ENCODE peak calls at places on chromosomes 16 and 17, in eight cellular contexts. Z is heart right ventricle, X is left lung, O is Caco-2, I is GM23248, U is cardiac muscle cell, F is right lobe of liver, G is OCI-LY7. L is an unnamed sample.

GRCh38 chr16:29991571-29991904 is 3.9 kb downstream of the HIRIP3 start:
- DNase-seq in Z (no peak), I (no peak), X (no peak), O (no peak), F (no peak), G (no peak), U (no peak), L (no peak)

GRCh38 chr16:81040837-81041236 is 5.2 kb downstream of the ATMIN start:
- DNase-seq in O (no peak), I (no peak), U (no peak), F (no peak), X (no peak), Z (no peak), G (no peak), L (no peak)

GRCh38 chr17:80453126-80453979 is 23.1 kb downstream of the NPTX1 start:
- DNase-seq in O (no peak), X (peak; percentile 49), F (no peak), U (no peak), Z (no peak), G (no peak), I (peak; percentile 59), L (no peak)

GRCh38 chr17:63954402-63955063 is 18.2 kb downstream of the SCN4A start:
- DNase-seq in G (peak; percentile 91), Z (no peak), U (no peak), I (no peak), O (no peak), F (no peak), X (no peak), L (peak; percentile 71)

GRCh38 chr17:17890773-17891759 is 54.3 kb upstream of the SREBF1 start:
- DNase-seq in G (peak; percentile 43), Z (peak; percentile 42), U (peak; percentile 80), X (no peak), O (peak; percentile 81), I (peak; percentile 77), F (peak; percentile 66), L (peak; percentile 62)

GRCh38 chr16:57381791-57382534 is 9.7 kb downstream of the CX3CL1 start:
- DNase-seq in O (no peak), I (no peak), X (no peak), G (no peak), F (no peak), Z (no peak), U (no peak), L (no peak)

GRCh38 chr16:85485379-85485778 is 127.7 kb upstream of the GSE1 start:
- DNase-seq in G (no peak), Z (no peak), X (no peak), U (no peak), F (no peak), I (no peak), O (no peak), L (no peak)

GRCh38 chr16:2197765-2198164 is 1.4 kb upstream of the CASKIN1 start:
- DNase-seq in O (no peak), G (no peak), F (no peak), Z (no peak), X (no peak), I (no peak), U (no peak), L (no peak)

GRCh38 chr17:34665803-34666763 is 86.7 kb downstream of the TMEM132E start:
- DNase-seq in Z (no peak), F (no peak), G (no peak), O (no peak), I (no peak), U (no peak), X (no peak), L (no peak)

GRCh38 chr16:83441523-83441922 is 366.3 kb upstream of the HSBP1 start:
- DNase-seq in G (no peak), I (peak; percentile 20), F (no peak), Z (no peak), O (no peak), U (no peak), X (no peak), L (no peak)

GRCh38 chr17:50055055-50055425 is 870 bp upstream of the ITGA3 start:
- DNase-seq in U (no peak), F (no peak), I (peak; percentile 53), X (no peak), Z (no peak), O (peak; percentile 62), G (no peak), L (peak; percentile 16)

GRCh38 chr17:82334622-82335394 is 1.2 kb upstream of the SECTM1 start:
- DNase-seq in O (no peak), X (peak; percentile 82), F (peak; percentile 73), U (peak; percentile 27), I (peak; percentile 43), Z (no peak), G (peak; percentile 49), L (no peak)

GRCh38 chr16:19366384-19366783 is 51.3 kb upstream of the TMC5 start:
- DNase-seq in F (no peak), G (no peak), X (no peak), O (peak; percentile 20), Z (no peak), U (no peak), I (no peak), L (no peak)

GRCh38 chr16:53159781-53160436 is 105.1 kb downstream of the CHD9 start:
- DNase-seq in F (no peak), I (peak; percentile 69), G (peak; percentile 75), X (no peak), O (peak; percentile 65), Z (peak; percentile 32), U (peak; percentile 73), L (no peak)

GRCh38 chr16:22683730-22684280 is 130.2 kb upstream of the HS3ST2 start:
- DNase-seq in X (no peak), Z (no peak), I (no peak), F (no peak), O (no peak), U (no peak), G (no peak), L (no peak)

GRCh38 chr17:83080641-83081560 is 1.5 kb downstream of the METRNL start:
- DNase-seq in O (peak; percentile 58), Z (no peak), X (peak; percentile 90), I (peak; percentile 75), G (peak; percentile 62), U (peak; percentile 49), F (peak; percentile 55), L (no peak)

GRCh38 chr17:17787568-17787967 is 49.2 kb downstream of the SREBF1 start:
- DNase-seq in F (no peak), G (no peak), U (no peak), O (no peak), X (no peak), Z (no peak), I (no peak), L (no peak)

GRCh38 chr16:9518054-9518453 is 426.6 kb downstream of the HAPSTR1 start:
- DNase-seq in Z (no peak), F (no peak), O (no peak), I (no peak), U (peak; percentile 1), X (no peak), G (no peak), L (no peak)

DNA sequence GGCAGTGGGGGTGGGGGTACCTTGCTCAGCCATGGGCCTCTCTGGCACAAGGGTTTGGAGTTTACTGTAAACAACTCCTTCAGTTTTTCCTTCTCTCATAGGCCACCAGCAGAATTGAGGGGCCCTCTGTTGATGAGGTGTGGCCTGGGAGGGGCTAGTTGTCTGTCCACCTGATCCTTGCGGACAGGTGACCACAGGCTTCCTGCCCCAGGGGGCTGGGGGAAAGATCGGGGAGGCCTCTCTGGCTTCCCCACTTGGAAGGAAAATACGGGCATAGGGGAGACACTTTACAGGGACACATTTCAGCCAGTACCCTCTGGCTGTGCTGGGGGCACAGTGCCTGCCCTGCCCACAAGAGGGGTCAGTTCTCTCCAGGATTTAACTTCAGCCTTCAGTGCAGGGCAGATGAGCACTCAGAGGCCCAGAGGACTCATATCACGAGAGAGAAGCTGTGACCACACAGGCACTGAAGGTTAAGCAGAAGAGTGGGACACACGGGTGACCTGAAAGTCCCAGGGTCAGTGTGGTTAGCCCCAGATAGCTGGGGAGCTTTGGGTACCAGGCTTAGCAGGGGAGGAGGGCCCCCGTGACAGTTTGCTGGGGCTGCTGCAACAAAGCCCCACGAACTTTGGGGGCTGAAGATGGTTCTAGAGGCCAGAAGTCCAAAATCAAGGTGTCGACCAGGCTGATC is 245.9 kb downstream of the SEC14L1 start:
- DNase-seq in U (no peak), Z (no peak), G (no peak), I (no peak), O (no peak), F (no peak), X (no peak), L (no peak)
- H3K4me1 ChIP-seq in U (peaks cover 77% of the 10 kb centered on the region), Z (peaks cover 100% of the 10 kb centered on the region), G (peaks cover 37% of the 10 kb centered on the region), I (peaks cover 74% of the 10 kb centered on the region), O (peaks cover 75% of the 10 kb centered on the region), F (peaks cover 46% of the 10 kb centered on the region), X (peaks cover 72% of the 10 kb centered on the region), L (peaks cover 81% of the 10 kb centered on the region)

DNA sequence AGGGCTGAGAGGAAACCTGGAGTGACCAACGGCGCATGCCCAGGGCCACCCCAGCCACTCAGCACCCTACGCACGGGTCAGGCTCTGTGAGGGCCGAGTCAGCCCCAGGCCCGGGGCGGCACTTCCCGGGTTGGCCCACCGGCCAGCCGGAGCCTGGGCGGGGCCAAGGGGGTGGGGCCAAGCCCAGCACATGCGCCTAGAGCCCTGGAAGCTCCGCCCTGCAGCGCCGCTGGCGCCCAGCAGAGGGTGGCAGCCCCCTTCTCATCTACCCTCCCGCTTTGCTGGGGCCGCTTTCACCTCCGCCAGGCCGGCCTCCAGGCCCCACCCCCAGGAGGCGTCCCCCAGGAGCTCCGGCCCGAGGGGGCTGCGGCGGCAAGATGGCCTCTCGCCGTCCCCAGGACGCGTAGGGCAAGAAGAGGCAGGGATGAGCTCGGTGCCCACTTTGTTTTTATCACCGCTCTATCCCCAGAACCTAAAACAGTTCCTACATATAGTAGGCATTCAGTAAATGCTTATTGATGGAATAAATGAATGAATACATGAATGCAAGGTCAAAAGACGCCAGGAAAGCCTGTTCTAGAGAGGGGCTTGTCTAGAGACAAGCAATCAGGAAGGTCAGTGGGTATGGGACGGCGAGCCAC is 31.3 kb downstream of the MYO18A start:
- DNase-seq in O (peak; percentile 99), X (peak; percentile 99), U (peak; percentile 96), F (peak; percentile 96), I (peak; percentile 94), Z (peak; percentile 93), G (peak; percentile 95), L (peak; percentile 87)
- H3K4me1 ChIP-seq in O (peaks cover 43% of the 10 kb centered on the region), X (peaks cover 11% of the 10 kb centered on the region), U (peaks cover 49% of the 10 kb centered on the region), F (no peaks in the 10 kb centered on the region), I (peaks cover 14% of the 10 kb centered on the region), Z (peaks cover 47% of the 10 kb centered on the region), G (peaks cover 47% of the 10 kb centered on the region), L (peaks cover 27% of the 10 kb centered on the region)

GRCh38 chr16:11738742-11739544 is 3.7 kb downstream of the TXNDC11 start:
- DNase-seq in X (no peak), O (no peak), G (no peak), I (no peak), F (no peak), U (no peak), Z (no peak), L (peak; percentile 63)
- H3K4me1 ChIP-seq in X (peaks cover 9% of the 10 kb centered on the region), O (peaks cover 46% of the 10 kb centered on the region), G (peaks cover 79% of the 10 kb centered on the region), I (peaks cover 19% of the 10 kb centered on the region), F (peaks cover 5% of the 10 kb centered on the region), U (peaks cover 39% of the 10 kb centered on the region), Z (peaks cover 86% of the 10 kb centered on the region), L (peaks cover 77% of the 10 kb centered on the region)

GRCh38 chr17:59627770-59628171 is 8.1 kb downstream of the CLTC start:
- DNase-seq in F (no peak), X (no peak), O (no peak), G (no peak), I (no peak), U (no peak), Z (no peak), L (no peak)
- H3K4me1 ChIP-seq in F (no peaks in the 10 kb centered on the region), X (peaks cover 50% of the 10 kb centered on the region), O (peaks cover 32% of the 10 kb centered on the region), G (peaks cover 53% of the 10 kb centered on the region), I (peaks cover 61% of the 10 kb centered on the region), U (peaks cover 9% of the 10 kb centered on the region), Z (peaks cover 100% of the 10 kb centered on the region), L (peaks cover 43% of the 10 kb centered on the region)

L was measured in CD4-positive, CD25-positive, alpha-beta regulatory T cell.